ENCODE peak calls at places on chromosomes 4 and X, in five cellular contexts. K, C, M, P and X are unnamed samples.

GRCh38 chr4:9952415-9952950 is 68.8 kb downstream of the SLC2A9 start:
- DNase-seq in C (no peak), P (no peak), M (peak; percentile 39), K (no peak), X (peak; percentile 56)

GRCh38 chr4:38067499-38067898 is 107.3 kb downstream of the PTTG2 start:
- DNase-seq in M (no peak), K (no peak), C (no peak), P (no peak), X (no peak)

GRCh38 chrX:24253030-24253429 is 60.8 kb downstream of the SUPT20HL2 start:
- DNase-seq in K (no peak), C (peak; percentile 62), M (no peak), P (no peak), X (no peak)

GRCh38 chrX:132648870-132649269 is 160.0 kb upstream of the MBNL3 start:
- DNase-seq in M (peak; percentile 36), K (no peak), P (no peak), C (no peak), X (no peak)

GRCh38 chr4:7655549-7656243 is 221.0 kb upstream of the PSAPL1 start:
- DNase-seq in M (no peak), K (peak; percentile 67), C (peak; percentile 15), P (no peak), X (peak; percentile 34)

GRCh38 chr4:86593726-86594558 is at the start of gene PTPN13:
- DNase-seq in M (peak; percentile 99), C (peak; percentile 99), P (peak; percentile 79), K (peak; percentile 98), X (peak; percentile 99)

GRCh38 chr4:113675731-113676707 is 85.5 kb downstream of the CAMK2D start:
- DNase-seq in P (no peak), C (peak; percentile 20), K (peak; percentile 59), M (peak; percentile 79), X (peak; percentile 72)

GRCh38 chr4:181662383-181662782 is 580.8 kb upstream of the TENM3 start:
- DNase-seq in K (no peak), P (no peak), M (peak; percentile 69), C (no peak), X (peak; percentile 80)

GRCh38 chrX:39967348-39967747 is 130.4 kb downstream of the BCOR start:
- DNase-seq in K (no peak), P (no peak), C (no peak), M (no peak), X (no peak)

GRCh38 chrX:65871671-65872311 is 168.1 kb downstream of the VSIG4 start:
- DNase-seq in K (peak; percentile 60), M (peak; percentile 51), P (no peak), C (peak; percentile 49), X (no peak)

GRCh38 chr4:87974856-87975462 is 555 bp upstream of the SPP1 start:
- DNase-seq in P (no peak), K (no peak), C (no peak), M (no peak), X (no peak)

GRCh38 chrX:55118574-55118973 is 29.8 kb downstream of the PAGE2 start:
- DNase-seq in C (no peak), K (no peak), M (no peak), P (no peak), X (no peak)

GRCh38 chr4:110306363-110306762 is 107.9 kb upstream of the ELOVL6 start:
- DNase-seq in C (no peak), M (no peak), P (no peak), K (no peak), X (peak; percentile 24)

GRCh38 chrX:96182366-96182765 is 502.3 kb upstream of the DIAPH2 start:
- DNase-seq in C (peak; percentile 48), P (no peak), K (peak; percentile 70), M (peak; percentile 57), X (peak; percentile 45)

GRCh38 chr4:165569031-165569430 is 190.2 kb downstream of the CPE start:
- DNase-seq in M (no peak), C (no peak), P (no peak), K (no peak), X (no peak)

GRCh38 chrX:56233682-56234081 is 1.5 kb downstream of the KLF8 start:
- DNase-seq in K (peak; percentile 1), C (peak; percentile 50), P (peak; percentile 51), M (peak; percentile 0), X (peak; percentile 3)

GRCh38 chrX:48573690-48574269 is 504 bp upstream of the RBM3 start:
- DNase-seq in P (peak; percentile 6), C (peak; percentile 28), K (peak; percentile 49), M (no peak), X (peak; percentile 52)

GRCh38 chrX:15598031-15598430 is 2.7 kb downstream of the ACE2 start:
- DNase-seq in M (no peak), K (no peak), C (no peak), P (no peak), X (no peak)

GRCh38 chr4:71538528-71538927 is 199.7 kb downstream of the SLC4A4 start:
- DNase-seq in C (no peak), K (no peak), M (no peak), P (no peak), X (no peak)

GRCh38 chr4:144757969-144758368 is 112.0 kb downstream of the HHIP start:
- DNase-seq in C (no peak), P (no peak), K (no peak), M (no peak), X (no peak)

GRCh38 chrX:1480082-1480785 is 27.5 kb upstream of the ASMTL start:
- DNase-seq in P (no peak), M (no peak), K (no peak), C (no peak), X (no peak)

GRCh38 chr4:55730143-55730931 is 89.3 kb upstream of the EXOC1L start:
- DNase-seq in M (no peak), K (no peak), P (no peak), C (no peak), X (no peak)

GRCh38 chr4:182215171-182215570 is 28.0 kb upstream of the TENM3 start:
- DNase-seq in P (no peak), K (no peak), C (no peak), M (no peak), X (no peak)

GRCh38 chrX:23896983-23897382 is 10.8 kb downstream of the APOO start:
- DNase-seq in C (no peak), P (no peak), M (no peak), K (no peak), X (no peak)

GRCh38 chr4:23828779-23829178 is 61.1 kb downstream of the PPARGC1A start:
- DNase-seq in P (no peak), K (no peak), C (no peak), M (no peak), X (no peak)

GRCh38 chr4:112765317-112765989 is 128.5 kb downstream of the LARP7 start:
- DNase-seq in C (peak; percentile 40), K (peak; percentile 79), M (peak; percentile 40), P (no peak), X (peak; percentile 32)

GRCh38 chr4:180811556-180811955 is 1431.6 kb upstream of the TENM3 start:
- DNase-seq in K (no peak), M (no peak), C (no peak), P (no peak), X (peak; percentile 14)

GRCh38 chrX:54044877-54045328 is 630 bp upstream of the PHF8 start:
- DNase-seq in P (no peak), K (no peak), C (no peak), M (no peak), X (no peak)

GRCh38 chr4:117227925-117228324 is 142.5 kb upstream of the TRAM1L1 start:
- DNase-seq in M (no peak), P (no peak), C (no peak), K (no peak), X (no peak)

GRCh38 chrX:15820106-15821073 is 30.1 kb downstream of the ZRSR2 start:
- DNase-seq in P (no peak), M (no peak), K (no peak), C (no peak), X (no peak)

GRCh38 chr4:73776363-73776762 is 36.0 kb downstream of the CXCL8 start:
- DNase-seq in K (no peak), C (peak; percentile 9), P (peak; percentile 40), M (peak; percentile 97), X (peak; percentile 99)

GRCh38 chr4:111775908-111776307 is 369.3 kb upstream of the FAM241A start:
- DNase-seq in K (no peak), P (no peak), M (no peak), C (peak; percentile 28), X (peak; percentile 2)

GRCh38 chr4:84877051-84877833 is 89.2 kb downstream of the WDFY3 start:
- DNase-seq in K (no peak), P (no peak), C (peak; percentile 41), M (peak; percentile 55), X (peak; percentile 77)

GRCh38 chr4:157045507-157046127 is 30.3 kb upstream of the GLRB start:
- DNase-seq in M (peak; percentile 87), P (peak; percentile 13), C (peak; percentile 68), K (peak; percentile 86), X (peak; percentile 89)

GRCh38 chr4:22179124-22179874 is 230.7 kb upstream of the KCNIP4 start:
- DNase-seq in P (no peak), K (no peak), M (peak; percentile 90), C (no peak), X (peak; percentile 30)

DNA sequence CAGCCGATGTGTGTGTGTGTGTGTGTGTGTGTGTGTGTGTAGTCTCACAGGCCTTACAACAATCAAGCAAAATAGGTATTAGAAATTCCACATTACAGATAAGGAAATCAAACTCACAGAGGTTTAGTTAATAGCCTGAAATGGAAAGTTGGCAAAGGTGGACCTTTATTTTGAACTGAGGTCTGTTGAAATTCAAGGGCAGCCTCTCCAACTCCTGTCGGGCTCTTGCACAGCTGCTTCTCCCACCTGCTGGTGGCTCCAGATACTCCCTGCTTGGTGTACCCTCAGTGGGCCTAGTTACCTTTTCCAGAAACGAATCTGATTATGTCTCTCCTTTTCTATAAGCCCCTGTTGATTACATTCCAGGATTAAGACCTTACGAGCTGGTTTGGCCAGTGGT is 195.9 kb downstream of the MGST2 start:
- DNase-seq in K (no peak), C (no peak), P (no peak), M (no peak), X (no peak)
- TF ChIP-seq CTCF in K (no peak), C (no peak), P (peak; percentile 17), M (no peak), X (no peak)

DNA sequence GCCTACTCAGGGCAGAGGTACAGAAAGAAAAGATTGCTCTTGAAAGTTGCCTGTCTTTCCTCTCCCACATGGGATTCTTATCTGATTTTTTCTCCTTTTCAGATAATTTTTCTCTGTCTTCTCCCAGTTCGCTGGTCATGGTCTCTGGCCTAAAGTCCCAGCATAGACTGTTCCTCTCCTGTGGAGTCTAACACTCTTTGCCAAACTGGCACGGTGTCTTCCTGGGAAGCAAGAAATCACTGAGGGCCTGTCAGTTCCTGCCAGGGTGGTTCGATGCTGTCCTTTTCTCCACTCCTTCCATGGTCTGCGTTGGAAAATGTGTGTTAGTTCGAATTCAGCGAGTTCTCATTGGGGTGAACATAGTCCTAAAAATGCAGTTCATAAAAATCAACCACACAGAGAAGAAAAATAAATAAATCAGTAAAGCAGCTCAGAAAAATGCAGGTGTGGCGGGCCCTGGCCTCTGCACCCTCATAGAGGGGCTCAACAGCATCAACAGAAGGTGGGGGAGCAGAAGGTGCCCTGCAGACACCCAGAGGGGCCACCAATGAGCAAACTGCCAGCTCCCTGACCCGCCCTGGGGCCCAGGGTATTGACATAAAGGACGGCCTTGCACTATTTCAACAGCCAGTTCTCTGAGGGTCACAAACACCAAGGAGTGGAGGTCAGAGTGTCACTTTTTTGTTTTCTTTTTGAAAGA is 2.1 kb downstream of the RGN start:
- DNase-seq in C (no peak), M (no peak), K (no peak), P (no peak), X (no peak)
- TF ChIP-seq CTCF in C (no peak), M (no peak), K (no peak), P (no peak), X (no peak)

GRCh38 chr4:93199492-93199891 is 629.1 kb upstream of the ATOH1 start:
- DNase-seq in C (peak; percentile 59), K (peak; percentile 67), P (no peak), M (peak; percentile 66), X (peak; percentile 75)
- TF ChIP-seq CTCF in C (peak; percentile 58), K (peak; percentile 48), P (no peak), M (peak; percentile 60), X (peak; percentile 74)

GRCh38 chr4:148704291-148704690 is 262.1 kb upstream of the NR3C2 start:
- DNase-seq in C (no peak), P (no peak), K (peak; percentile 6), M (no peak), X (no peak)
- TF ChIP-seq CTCF in C (no peak), P (no peak), K (peak; percentile 44), M (no peak), X (no peak)